ENCODE peak calls at places on chromosomes 3 and 15, in six cellular contexts. T is ovary; G is mammary epithelial cell; Z is heart left ventricle; F is GM12878; K is CD4-positive, alpha-beta T cell. M is an unnamed sample.

GRCh38 chr3:129577925-129578742 is 28.3 kb downstream of the PLXND1 start:
- DNase-seq in F (no peak), Z (peak), T (no peak), G (no peak), K (no peak), M (no peak)

GRCh38 chr3:181103605-181104004 is 114.1 kb upstream of the DNAJC19 start:
- DNase-seq in F (no peak), Z (no peak), K (no peak), G (peak), T (no peak), M (peak)

GRCh38 chr3:88038561-88038960 is 20.2 kb downstream of the CGGBP1 start:
- DNase-seq in T (no peak), K (no peak), G (peak), F (no peak), Z (no peak), M (peak)

GRCh38 chr15:69415381-69415780 is 1.2 kb downstream of the KIF23 start:
- DNase-seq in G (no peak), T (no peak), Z (no peak), F (no peak), K (no peak), M (no peak)

GRCh38 chr15:38683382-38684242 is 119.0 kb upstream of the RASGRP1 start:
- DNase-seq in G (peak), T (no peak), K (peak), F (no peak), Z (peak), M (peak)

GRCh38 chr15:70447927-70448698 is 315.2 kb downstream of the UACA start:
- DNase-seq in F (no peak), K (peak), Z (peak), G (no peak), T (no peak), M (no peak)

GRCh38 chr3:140359198-140359995 is 318.5 kb upstream of the TRIM42 start:
- DNase-seq in K (no peak), F (no peak), Z (no peak), G (no peak), T (no peak), M (no peak)

GRCh38 chr15:32105258-32106248 is 75.2 kb downstream of the CHRNA7 start:
- DNase-seq in F (no peak), K (no peak), G (no peak), T (no peak), Z (peak), M (no peak)

GRCh38 chr3:30694148-30694547 is 87.7 kb downstream of the TGFBR2 start:
- DNase-seq in Z (no peak), F (no peak), T (no peak), G (no peak), K (no peak), M (no peak)

GRCh38 chr15:90664650-90665287 is 52.4 kb upstream of the BLM start:
- DNase-seq in K (no peak), T (peak), Z (peak), G (no peak), F (no peak), M (peak)

GRCh38 chr3:36546196-36546595 is 165.9 kb downstream of the STAC start:
- DNase-seq in F (no peak), T (no peak), G (no peak), Z (no peak), K (no peak), M (no peak)

GRCh38 chr3:188687389-188687788 is 484.4 kb upstream of the TPRG1 start:
- DNase-seq in T (no peak), Z (no peak), K (no peak), G (peak), F (no peak), M (no peak)
- TF ChIP-seq CTCF in T (no peak), Z (no peak), K (no peak), G (no peak), F (no peak), M (no peak)

DNA sequence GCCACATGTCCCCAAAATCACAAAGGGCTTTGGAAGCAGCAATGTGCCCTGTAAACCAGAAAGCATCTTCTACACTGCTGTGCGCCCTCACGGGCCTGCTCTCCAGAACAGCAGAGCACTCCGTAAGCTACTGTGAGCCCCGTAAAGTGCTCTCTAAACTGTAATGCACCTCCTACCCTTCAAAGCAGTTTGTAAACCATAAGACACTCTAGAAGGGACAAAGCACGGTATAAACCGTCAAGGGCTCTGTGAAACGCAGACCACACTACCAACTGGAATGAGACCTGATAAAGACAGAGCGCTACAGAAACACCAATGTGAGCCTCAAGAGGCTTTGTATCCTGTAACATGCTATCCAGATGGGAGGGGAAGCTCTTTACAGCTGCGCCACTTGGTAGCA is 51.1 kb upstream of the FGD5 start:
- DNase-seq in Z (no peak), F (no peak), T (no peak), K (no peak), G (no peak), M (no peak)
- H3K27ac ChIP-seq in Z (no peak), F (no peak), T (no peak), K (no peak), G (no peak), M (no peak)

DNA sequence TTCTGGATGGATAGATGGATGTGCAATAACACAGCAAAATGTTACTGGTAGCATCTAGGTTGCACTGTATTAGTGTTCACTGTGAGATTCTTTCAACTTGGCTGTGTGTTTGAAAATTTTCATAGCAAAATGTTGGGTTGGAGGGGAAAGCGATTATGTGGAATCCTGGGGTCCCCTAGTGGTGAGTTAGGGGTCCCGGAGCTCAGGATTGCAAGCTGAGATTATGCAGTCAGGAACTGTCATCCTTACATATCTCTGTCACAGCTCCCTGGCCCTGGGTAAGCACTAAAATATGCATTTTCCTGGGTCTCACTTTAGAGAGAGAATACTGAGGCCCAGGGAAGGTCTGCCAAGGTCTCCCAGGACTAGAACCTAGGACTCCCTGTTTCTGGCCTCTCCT is 77.2 kb downstream of the CEMIP start:
- DNase-seq in F (no peak), Z (no peak), G (no peak), T (no peak), K (no peak), M (no peak)
- TF ChIP-seq CTCF in F (peak), Z (no peak), G (no peak), T (peak), K (no peak), M (no peak)

GRCh38 chr15:78004919-78005634 is 72.4 kb downstream of the TBC1D2B start:
- DNase-seq in K (no peak), Z (peak), T (peak), F (no peak), G (peak), M (no peak)

GRCh38 chr15:78002996-78003395 is 74.5 kb downstream of the TBC1D2B start:
- DNase-seq in F (no peak), Z (no peak), K (no peak), G (no peak), T (no peak), M (no peak)

GRCh38 chr15:78001656-78002055 is 75.9 kb downstream of the TBC1D2B start:
- DNase-seq in T (no peak), F (no peak), Z (no peak), K (no peak), G (no peak), M (no peak)

GRCh38 chr15:78004222-78004727 is 73.2 kb downstream of the TBC1D2B start:
- DNase-seq in F (no peak), G (no peak), Z (no peak), K (no peak), T (no peak), M (no peak)

DNA sequence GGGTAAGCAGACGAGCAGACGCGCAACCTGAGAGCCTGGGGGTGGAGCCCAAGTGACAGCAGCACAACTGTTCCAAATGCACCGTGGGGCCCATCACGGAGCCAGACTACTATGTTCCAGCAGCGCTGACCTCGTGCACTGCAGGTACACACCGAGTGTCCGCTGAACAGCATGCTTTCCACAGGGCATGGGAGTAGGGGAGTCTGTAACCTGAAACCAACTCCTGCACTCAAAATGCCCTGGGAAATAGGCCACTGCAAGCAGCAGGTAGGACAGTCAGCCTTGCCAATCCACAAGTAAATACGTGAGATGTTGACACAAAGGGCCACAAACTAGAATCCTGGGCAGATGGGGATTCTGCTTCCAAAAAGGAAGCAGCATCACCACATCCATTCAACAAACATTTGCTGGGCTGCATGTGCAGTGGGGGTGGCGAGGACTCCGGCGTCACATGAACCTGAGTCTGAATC is 73.9 kb downstream of the TBC1D2B start:
- DNase-seq in G (no peak), Z (no peak), T (no peak), F (no peak), K (no peak), M (no peak)
- H3K27ac ChIP-seq in G (no peak), Z (no peak), T (no peak), F (peak), K (no peak), M (no peak)

DNA sequence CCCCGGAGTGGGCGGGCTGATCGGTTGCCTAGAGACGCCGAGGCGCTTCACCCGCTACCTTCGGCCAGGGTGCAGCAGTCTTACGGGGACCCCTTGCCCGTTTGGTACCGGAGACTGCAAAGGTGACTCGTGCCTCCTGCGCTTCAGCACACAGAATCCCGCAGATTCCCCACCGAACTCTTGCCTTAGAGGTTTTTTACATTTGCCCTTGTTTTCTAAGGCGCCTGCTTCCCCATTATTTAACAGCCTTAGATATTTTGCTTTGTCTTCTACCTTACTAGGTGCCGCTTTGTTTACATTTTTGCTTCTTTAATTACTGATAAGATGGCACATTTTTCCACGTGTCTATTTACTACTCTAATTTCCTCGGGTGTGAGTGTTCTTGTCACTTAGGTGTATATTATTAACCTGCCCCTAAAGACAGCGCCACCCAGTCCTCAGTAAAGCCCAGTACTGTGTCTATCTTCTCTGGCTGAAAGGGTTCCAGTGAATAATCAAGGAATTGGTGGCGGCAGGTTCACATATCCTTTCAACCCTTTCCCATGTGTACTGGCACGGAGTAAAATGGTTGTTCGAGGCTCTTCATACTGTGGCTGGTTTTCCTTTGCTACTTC is 563 bp upstream of the CEP152 start:
- DNase-seq in Z (no peak), T (no peak), G (no peak), F (no peak), K (no peak), M (no peak)
- TF ChIP-seq CTCF in Z (no peak), T (no peak), G (peak), F (no peak), K (no peak), M (peak)

GRCh38 chr3:188284455-188285212 is 130.7 kb downstream of the LPP start:
- DNase-seq in G (peak), T (no peak), K (no peak), F (no peak), Z (no peak), M (no peak)

GRCh38 chr3:188287339-188287738 is 133.4 kb downstream of the LPP start:
- DNase-seq in Z (no peak), F (no peak), G (no peak), T (no peak), K (no peak), M (no peak)

GRCh38 chr3:188283347-188283746 is 129.4 kb downstream of the LPP start:
- DNase-seq in T (no peak), G (no peak), F (no peak), K (no peak), Z (no peak), M (no peak)

GRCh38 chr3:188288153-188288552 is 134.2 kb downstream of the LPP start:
- DNase-seq in T (no peak), F (no peak), K (no peak), Z (no peak), G (no peak), M (no peak)

GRCh38 chr3:188286087-188286513 is 132.1 kb downstream of the LPP start:
- DNase-seq in F (no peak), K (no peak), G (peak), Z (peak), T (peak), M (peak)
- H3K27ac ChIP-seq in F (no peak), K (no peak), G (peak), Z (peak), T (no peak), M (no peak)

GRCh38 chr3:159824341-159824740 is 164.3 kb upstream of the IL12A start:
- DNase-seq in T (no peak), F (no peak), K (no peak), G (peak), Z (peak), M (peak)

GRCh38 chr3:159823763-159824162 is 164.9 kb upstream of the IL12A start:
- DNase-seq in Z (no peak), T (no peak), F (no peak), G (no peak), K (no peak), M (no peak)

GRCh38 chr3:159828542-159828943 is 160.1 kb upstream of the IL12A start:
- DNase-seq in T (no peak), G (peak), Z (no peak), K (no peak), F (no peak), M (peak)

GRCh38 chr3:159821737-159822136 is 166.9 kb upstream of the IL12A start:
- DNase-seq in G (no peak), F (no peak), T (no peak), Z (no peak), K (no peak), M (no peak)

DNA sequence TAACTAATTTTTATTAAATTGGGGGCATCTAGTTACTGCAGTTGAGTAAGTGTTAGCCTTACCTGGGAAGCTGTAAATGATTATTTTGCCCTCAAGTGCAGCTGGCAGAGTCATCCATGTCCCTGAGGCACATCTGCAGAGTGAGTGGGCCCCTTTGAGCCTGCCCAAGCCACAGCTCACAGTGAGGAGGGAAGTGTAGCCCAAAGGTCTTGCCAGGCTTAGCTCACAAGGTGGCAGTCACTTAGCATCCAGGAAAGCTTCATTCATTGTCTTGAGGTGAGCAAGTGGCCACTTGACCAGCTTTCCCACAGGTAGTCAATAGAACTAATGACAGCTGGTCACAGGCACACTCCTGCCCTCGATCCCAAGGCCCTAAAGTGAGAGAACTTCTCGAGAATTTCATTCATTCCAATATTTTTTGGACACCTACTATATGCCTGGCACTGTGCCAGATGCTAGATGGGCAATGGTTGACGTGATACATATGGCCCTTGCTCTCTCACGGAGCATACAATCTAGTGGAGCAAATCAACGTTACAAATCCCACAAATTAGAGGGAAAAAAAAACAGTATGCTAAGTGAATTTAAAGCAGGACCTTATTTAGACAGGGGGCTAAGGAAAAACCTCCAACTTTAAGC is 163.3 kb upstream of the IL12A start:
- DNase-seq in F (no peak), T (no peak), Z (no peak), G (peak), K (no peak), M (no peak)
- TF ChIP-seq CTCF in F (no peak), T (no peak), Z (no peak), G (no peak), K (no peak), M (no peak)

M was measured in RWPE1.